ENCODE peak calls at places on chromosome 21, in five cellular contexts. O, C, P, B and A are unnamed samples.
A peak's percentile ranks its signal among the peaks of the same experiment; 100 is the strongest.

GRCh38 chr21:43825610-43825935 is 36.2 kb downstream of the RRP1 start:
- DNase-seq in O (no peak), C (no peak), P (no peak), B (no peak), A (no peak)

GRCh38 chr21:27061783-27062182 is 94.9 kb upstream of the ADAMTS5 start:
- DNase-seq in O (no peak), C (no peak), P (no peak), B (peak; percentile 36), A (no peak)

GRCh38 chr21:28257276-28257675 is 735.4 kb downstream of the LTN1 start:
- DNase-seq in O (no peak), C (no peak), P (no peak), B (peak; percentile 75), A (no peak)

GRCh38 chr21:42227909-42228708 is 9.2 kb downstream of the ABCG1 start:
- DNase-seq in O (peak; percentile 39), C (peak; percentile 91), P (peak; percentile 71), B (peak; percentile 84), A (peak; percentile 69)

GRCh38 chr21:33541105-33541711 is 709 bp downstream of the GART start:
- DNase-seq in O (no peak), C (no peak), P (peak; percentile 13), B (peak; percentile 18), A (no peak)

GRCh38 chr21:33229776-33230517 is at the start of gene IFNAR2:
- DNase-seq in O (peak; percentile 63), C (peak; percentile 90), P (peak; percentile 75), B (peak; percentile 46), A (peak; percentile 85)

GRCh38 chr21:33684923-33685560 is 42.7 kb downstream of the ITSN1 start:
- DNase-seq in O (no peak), C (no peak), P (no peak), B (peak; percentile 75), A (no peak)

GRCh38 chr21:18368193-18368592 is 35.4 kb downstream of the TMPRSS15 start:
- DNase-seq in O (no peak), C (no peak), P (no peak), B (no peak), A (no peak)

GRCh38 chr21:39451332-39452206 is at the start of gene SH3BGR:
- DNase-seq in O (peak; percentile 74), C (peak; percentile 73), P (no peak), B (peak; percentile 65), A (no peak)

GRCh38 chr21:20971296-20971921 is 26.8 kb upstream of the NCAM2 start:
- DNase-seq in O (no peak), C (no peak), P (peak; percentile 0), B (peak; percentile 65), A (peak; percentile 74)
- TF ChIP-seq CTCF in O (peak; percentile 24), C (peak; percentile 44), P (no peak), B (peak; percentile 60), A (peak; percentile 56)

GRCh38 chr21:45026833-45027232 is 47.5 kb upstream of the ADARB1 start:
- DNase-seq in O (no peak), C (no peak), P (no peak), B (no peak), A (no peak)
- TF ChIP-seq CTCF in O (no peak), C (no peak), P (no peak), B (no peak), A (no peak)

GRCh38 chr21:46092026-46092764 is 5.7 kb upstream of the COL6A2 start:
- DNase-seq in O (no peak), C (peak; percentile 56), P (no peak), B (peak; percentile 97), A (no peak)

GRCh38 chr21:46091631-46092025 is 6.3 kb upstream of the COL6A2 start:
- DNase-seq in O (no peak), C (peak; percentile 23), P (no peak), B (no peak), A (no peak)

GRCh38 chr21:46094401-46095105 is 3.4 kb upstream of the COL6A2 start:
- DNase-seq in O (no peak), C (peak; percentile 6), P (no peak), B (no peak), A (no peak)

GRCh38 chr21:46093668-46094400 is 4.1 kb upstream of the COL6A2 start:
- DNase-seq in O (peak; percentile 2), C (peak; percentile 44), P (no peak), B (no peak), A (no peak)

DNA sequence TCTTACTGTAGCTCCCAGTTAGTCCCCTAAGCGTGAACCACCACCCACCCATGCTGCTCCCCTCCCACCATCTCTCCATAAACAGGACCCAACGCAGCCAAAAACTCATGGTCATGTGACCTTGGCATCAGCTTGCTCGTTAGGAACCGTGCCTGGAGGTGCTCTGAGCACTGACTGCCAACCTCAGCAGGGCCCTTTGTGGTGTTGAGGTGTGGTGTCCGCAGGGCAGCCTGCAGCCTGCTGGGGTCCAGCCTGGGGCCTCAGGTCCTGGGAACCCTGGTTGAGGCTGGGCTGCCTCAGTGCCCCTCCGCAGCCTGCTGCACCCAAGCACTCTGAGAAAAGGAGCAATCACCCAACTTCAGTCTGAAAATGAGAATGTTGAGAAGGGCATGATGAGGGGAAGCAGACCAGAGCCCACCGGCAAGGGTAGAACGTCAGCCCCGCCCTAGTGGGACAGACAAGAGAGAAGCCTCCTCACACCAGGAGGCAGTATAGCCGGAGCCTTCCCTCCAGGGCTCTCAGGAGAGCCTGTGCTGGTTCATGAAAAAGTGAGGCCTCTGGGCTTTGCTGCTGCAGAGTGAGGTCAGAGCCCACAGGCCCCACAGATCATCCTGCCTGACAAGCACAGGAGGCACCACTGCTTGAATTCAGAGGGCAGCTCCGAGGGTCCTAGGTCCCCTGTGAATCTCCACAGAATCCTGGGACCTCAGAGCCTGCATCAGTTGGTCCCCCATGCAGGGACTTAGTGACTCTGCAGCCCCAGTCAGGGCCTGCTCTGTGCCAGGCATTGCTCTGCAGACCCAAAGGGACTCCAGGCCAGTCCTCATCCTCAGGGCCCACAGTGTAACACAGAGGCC is 4.9 kb upstream of the COL6A2 start:
- DNase-seq in O (no peak), C (peak; percentile 59), P (no peak), B (no peak), A (no peak)
- TF ChIP-seq CTCF in O (no peak), C (no peak), P (no peak), B (peak; percentile 17), A (no peak)

DNA sequence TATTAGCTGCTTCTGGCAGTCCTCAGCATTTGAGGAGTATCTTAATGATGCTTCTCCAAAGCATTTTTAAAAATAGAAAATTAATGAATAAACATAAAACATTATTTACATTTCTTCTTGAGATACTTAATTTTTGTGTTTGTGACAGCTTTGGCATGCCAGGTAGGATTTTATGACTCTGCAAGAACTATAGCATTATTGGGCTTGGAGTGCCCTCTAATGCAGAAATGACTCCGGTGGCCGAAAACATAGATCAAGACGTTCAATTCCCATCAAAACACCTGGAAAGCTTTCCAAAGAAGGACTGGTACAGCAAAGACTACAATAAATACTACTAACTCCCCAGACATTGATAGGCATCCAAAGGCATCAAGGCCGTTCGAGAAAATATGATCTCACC is 366.4 kb upstream of the CXADR start:
- DNase-seq in O (no peak), C (no peak), P (no peak), B (no peak), A (no peak)
- TF ChIP-seq CTCF in O (no peak), C (no peak), P (no peak), B (no peak), A (no peak)

GRCh38 chr21:45366931-45367401 is 38.0 kb upstream of the COL18A1 start:
- DNase-seq in O (no peak), C (no peak), P (peak; percentile 65), B (peak; percentile 91), A (no peak)
- TF ChIP-seq CTCF in O (no peak), C (no peak), P (no peak), B (peak; percentile 26), A (no peak)

GRCh38 chr21:45541221-45542039 is 810 bp downstream of the SLC19A1 start:
- DNase-seq in O (peak; percentile 57), C (peak; percentile 90), P (peak; percentile 64), B (peak; percentile 70), A (peak; percentile 36)

GRCh38 chr21:45543371-45543709 is 1.1 kb upstream of the SLC19A1 start:
- DNase-seq in O (no peak), C (no peak), P (no peak), B (no peak), A (peak; percentile 11)

GRCh38 chr21:45542667-45543370 is 579 bp upstream of the SLC19A1 start:
- DNase-seq in O (no peak), C (peak; percentile 70), P (no peak), B (no peak), A (peak; percentile 21)

GRCh38 chr21:45543710-45544448 is 1.6 kb upstream of the SLC19A1 start:
- DNase-seq in O (no peak), C (peak; percentile 63), P (no peak), B (no peak), A (peak; percentile 14)

DNA sequence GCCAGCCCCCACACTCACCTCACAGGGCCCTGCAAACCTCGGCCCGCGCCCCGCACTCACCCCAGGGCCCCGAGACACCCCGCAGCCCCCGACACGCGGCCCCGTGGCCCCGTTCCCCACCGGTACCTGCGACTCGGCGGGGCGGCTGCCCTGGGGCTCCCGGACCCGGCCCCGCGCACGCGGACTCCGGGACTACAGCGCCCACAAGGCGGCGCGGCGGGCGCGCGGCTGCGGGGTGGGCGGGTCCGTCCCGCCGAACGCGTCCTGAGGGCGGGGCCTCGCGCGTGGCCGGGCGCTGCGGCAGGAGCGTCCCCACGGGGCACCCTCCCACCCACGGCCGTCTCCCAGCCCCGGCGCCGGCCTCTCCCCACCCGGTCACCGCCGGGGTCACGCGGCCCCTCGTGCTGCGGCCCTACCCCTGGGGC is at the start of gene SLC19A1:
- DNase-seq in O (peak; percentile 49), C (peak; percentile 88), P (peak; percentile 69), B (peak; percentile 46), A (peak; percentile 76)
- TF ChIP-seq CTCF in O (peak; percentile 28), C (peak; percentile 26), P (no peak), B (peak; percentile 40), A (peak; percentile 15)

GRCh38 chr21:35697321-35697808 is 363.0 kb downstream of the SETD4 start:
- DNase-seq in O (no peak), C (peak; percentile 76), P (peak; percentile 23), B (peak; percentile 51), A (no peak)

GRCh38 chr21:35699360-35699759 is 361.0 kb downstream of the SETD4 start:
- DNase-seq in O (no peak), C (no peak), P (no peak), B (no peak), A (no peak)

GRCh38 chr21:35696644-35697043 is 363.7 kb downstream of the SETD4 start:
- DNase-seq in O (no peak), C (no peak), P (no peak), B (no peak), A (no peak)
- TF ChIP-seq CTCF in O (no peak), C (no peak), P (no peak), B (no peak), A (no peak)

GRCh38 chr21:45509566-45510465 is 32.4 kb downstream of the SLC19A1 start:
- DNase-seq in O (no peak), C (peak; percentile 62), P (no peak), B (no peak), A (peak; percentile 25)
- TF ChIP-seq CTCF in O (no peak), C (no peak), P (no peak), B (no peak), A (peak; percentile 39)